ENCODE peak calls at places on chromosomes 3 and 15, in four cellular contexts. E is A549, L is K562, N is GM12878. D is an unnamed sample.

GRCh38 chr3:30934208-30934550 is 39.7 kb upstream of the GADL1 start:
- DNase-seq in N (no peak), E (peak; percentile 14), L (no peak), D (peak; percentile 16)

GRCh38 chr15:62391565-62392262 is 226.6 kb upstream of the C2CD4B start:
- DNase-seq in E (peak; percentile 55), N (no peak), L (peak; percentile 28), D (peak; percentile 29)

GRCh38 chr3:187841552-187841951 is 96.3 kb upstream of the BCL6 start:
- DNase-seq in N (no peak), E (peak; percentile 34), L (no peak), D (no peak)

GRCh38 chr15:90762109-90762508 is 45.0 kb downstream of the BLM start:
- DNase-seq in E (no peak), L (no peak), N (no peak), D (no peak)

GRCh38 chr3:178182337-178182761 is 353.9 kb upstream of the KCNMB2 start:
- DNase-seq in L (no peak), N (no peak), E (no peak), D (no peak)

GRCh38 chr15:23648920-23649515 is 1.4 kb upstream of the MAGEL2 start:
- DNase-seq in L (peak; percentile 54), E (peak; percentile 4), N (no peak), D (peak; percentile 16)

GRCh38 chr3:109050591-109051167 is 67.3 kb downstream of the MORC1 start:
- DNase-seq in L (peak; percentile 6), N (no peak), E (peak; percentile 21), D (peak; percentile 3)

GRCh38 chr3:32193101-32193500 is 45.4 kb upstream of the CMTM8 start:
- DNase-seq in N (no peak), L (no peak), E (no peak), D (no peak)

GRCh38 chr3:170330366-170330765 is 27.1 kb upstream of the SKIL start:
- DNase-seq in N (no peak), E (peak; percentile 20), L (peak; percentile 28), D (peak; percentile 68)

GRCh38 chr3:134252766-134253165 is 2.1 kb upstream of the RYK start:
- DNase-seq in N (no peak), L (no peak), E (no peak), D (no peak)

GRCh38 chr15:63715818-63716217 is 117.9 kb downstream of the HERC1 start:
- DNase-seq in E (peak; percentile 13), L (no peak), N (no peak), D (no peak)

GRCh38 chr3:125043599-125044151 is 12.1 kb downstream of the HEG1 start:
- DNase-seq in E (no peak), L (no peak), N (no peak), D (no peak)

GRCh38 chr3:159246385-159246784 is 444.5 kb downstream of the MFSD1 start:
- DNase-seq in N (no peak), E (no peak), L (no peak), D (no peak)

GRCh38 chr3:49021813-49022720 is at the start of gene NDUFAF3:
- DNase-seq in N (peak; percentile 74), L (peak; percentile 74), E (peak; percentile 63), D (peak; percentile 85)

GRCh38 chr3:128392812-128393544 is 73.7 kb downstream of the DNAJB8 start:
- DNase-seq in L (no peak), N (no peak), E (no peak), D (no peak)

GRCh38 chr15:40776537-40777141 is 6.9 kb downstream of the C15orf62 start:
- DNase-seq in E (no peak), N (no peak), L (no peak), D (no peak)

DNA sequence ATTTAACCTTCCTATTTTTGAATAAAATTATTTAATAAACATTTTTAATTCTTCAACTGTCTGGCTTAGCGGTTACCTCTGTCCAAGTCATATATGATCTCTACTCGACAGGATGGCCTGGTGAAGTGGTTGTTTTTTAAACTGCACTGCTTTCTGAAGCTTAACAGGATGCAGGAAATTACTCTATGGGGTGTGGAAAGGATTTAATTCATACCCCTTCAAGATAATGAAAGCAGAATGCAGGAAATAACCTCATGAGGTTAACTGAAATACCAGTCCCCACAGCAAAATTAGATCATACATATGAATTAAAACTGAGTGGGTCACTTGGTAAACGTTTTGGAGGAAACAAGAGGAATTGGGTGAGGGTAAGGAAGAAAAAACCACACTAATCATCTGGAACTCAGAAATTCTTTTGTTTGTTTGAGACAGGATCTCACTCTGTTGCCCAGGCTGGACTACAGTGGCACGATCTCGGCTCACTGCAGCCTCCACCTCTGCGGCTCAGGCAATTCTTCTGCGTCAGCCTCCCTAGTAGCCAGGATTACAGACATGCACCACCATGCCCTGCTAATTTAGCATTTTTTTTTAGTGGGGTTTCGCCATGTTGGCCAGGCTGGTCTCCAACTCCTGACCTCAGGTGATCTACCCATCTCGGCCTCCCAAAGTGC is 50.1 kb downstream of the LYSMD4 start:
- DNase-seq in L (no peak), E (no peak), N (no peak), D (no peak)
- TF ChIP-seq CHD4 in L (no peak), E (no peak), N (no peak), D (no peak)

GRCh38 chr3:138186803-138187295 is 252 bp upstream of the ARMC8 start:
- DNase-seq in L (peak; percentile 90), N (peak; percentile 54), E (peak; percentile 91), D (no peak)
- TF ChIP-seq CHD4 in L (no peak), N (no peak), E (no peak), D (no peak)

GRCh38 chr3:852033-852432 is 240.8 kb upstream of the CNTN6 start:
- DNase-seq in L (no peak), E (no peak), N (no peak), D (no peak)
- TF ChIP-seq CHD4 in L (no peak), E (no peak), N (no peak), D (no peak)

GRCh38 chr15:85583404-85584390 is 203.3 kb downstream of the AKAP13 start:
- DNase-seq in E (no peak), N (peak; percentile 93), L (no peak), D (no peak)
- TF ChIP-seq CHD4 in E (no peak), N (no peak), L (no peak), D (no peak)

GRCh38 chr3:165983284-165983683 is 146.1 kb upstream of the BCHE start:
- DNase-seq in E (no peak), L (no peak), N (no peak), D (no peak)
- TF ChIP-seq CHD4 in E (no peak), L (no peak), N (no peak), D (no peak)

D was measured in HepG2.